ENCODE peak calls at places on chromosomes 1 and 21, in ten cellular contexts. J is Caco-2, Q is A549, H is GM12865, I is prostate gland, F is retinal pigment epithelial cell, U is fibroblast of villous mesenchyme, P is left ventricle myocardium inferior, M is AG10803, G is HL-60. D is an unnamed sample.
A peak's percentile ranks its signal among the peaks of the same experiment; 100 is the strongest.

GRCh38 chr21:33780631-33781030 is 135.0 kb downstream of the ATP5PO start:
- DNase-seq in J (no peak), Q (no peak), H (no peak), I (no peak), F (no peak), U (peak; percentile 46), P (no peak), M (peak; percentile 52), G (no peak), D (no peak)

GRCh38 chr1:59577774-59578173 is 237.0 kb upstream of the HOOK1 start:
- DNase-seq in J (no peak), Q (no peak), H (peak; percentile 56), I (no peak), F (no peak), U (no peak), P (no peak), M (no peak), G (no peak), D (no peak)

GRCh38 chr1:216910081-216910840 is 187.0 kb upstream of the ESRRG start:
- DNase-seq in J (no peak), Q (no peak), H (no peak), I (no peak), F (no peak), U (no peak), P (no peak), M (no peak), G (no peak), D (no peak)

GRCh38 chr1:25810341-25811299 is 9.1 kb upstream of the MTFR1L start:
- DNase-seq in J (peak; percentile 66), Q (peak; percentile 44), H (peak; percentile 73), I (peak; percentile 67), F (no peak), U (peak; percentile 37), P (peak; percentile 73), M (peak; percentile 43), G (peak; percentile 43), D (peak; percentile 80)

GRCh38 chr1:3315991-3316943 is 138.2 kb upstream of the ARHGEF16 start:
- DNase-seq in J (no peak), Q (no peak), H (no peak), I (no peak), F (no peak), U (no peak), P (no peak), M (no peak), G (no peak), D (no peak)

GRCh38 chr1:45275054-45275453 is 51.6 kb upstream of the HPDL start:
- DNase-seq in J (no peak), Q (no peak), H (no peak), I (no peak), F (no peak), U (no peak), P (no peak), M (no peak), G (no peak), D (no peak)

GRCh38 chr1:199545780-199546179 is 481.7 kb upstream of the NR5A2 start:
- DNase-seq in J (peak; percentile 45), Q (peak; percentile 64), H (peak; percentile 33), I (no peak), F (no peak), U (no peak), P (no peak), M (no peak), G (no peak), D (no peak)

GRCh38 chr1:6141601-6142000 is 38.5 kb downstream of the CHD5 start:
- DNase-seq in J (no peak), Q (peak; percentile 32), H (peak; percentile 43), I (no peak), F (no peak), U (no peak), P (no peak), M (no peak), G (no peak), D (no peak)

GRCh38 chr1:158019177-158019868 is 25.9 kb downstream of the KIRREL1 start:
- DNase-seq in J (peak; percentile 73), Q (peak; percentile 87), H (no peak), I (peak; percentile 40), F (peak; percentile 84), U (peak; percentile 92), P (no peak), M (peak; percentile 95), G (no peak), D (no peak)

GRCh38 chr1:158021721-158022120 is 28.3 kb downstream of the KIRREL1 start:
- DNase-seq in J (no peak), Q (no peak), H (no peak), I (no peak), F (no peak), U (no peak), P (no peak), M (no peak), G (no peak), D (no peak)

GRCh38 chr1:158022554-158023278 is 29.3 kb downstream of the KIRREL1 start:
- DNase-seq in J (no peak), Q (no peak), H (no peak), I (peak; percentile 16), F (no peak), U (peak; percentile 60), P (no peak), M (peak; percentile 49), G (no peak), D (no peak)

GRCh38 chr1:158017800-158018595 is 24.6 kb downstream of the KIRREL1 start:
- DNase-seq in J (no peak), Q (no peak), H (no peak), I (no peak), F (no peak), U (no peak), P (no peak), M (peak; percentile 37), G (no peak), D (no peak)

DNA sequence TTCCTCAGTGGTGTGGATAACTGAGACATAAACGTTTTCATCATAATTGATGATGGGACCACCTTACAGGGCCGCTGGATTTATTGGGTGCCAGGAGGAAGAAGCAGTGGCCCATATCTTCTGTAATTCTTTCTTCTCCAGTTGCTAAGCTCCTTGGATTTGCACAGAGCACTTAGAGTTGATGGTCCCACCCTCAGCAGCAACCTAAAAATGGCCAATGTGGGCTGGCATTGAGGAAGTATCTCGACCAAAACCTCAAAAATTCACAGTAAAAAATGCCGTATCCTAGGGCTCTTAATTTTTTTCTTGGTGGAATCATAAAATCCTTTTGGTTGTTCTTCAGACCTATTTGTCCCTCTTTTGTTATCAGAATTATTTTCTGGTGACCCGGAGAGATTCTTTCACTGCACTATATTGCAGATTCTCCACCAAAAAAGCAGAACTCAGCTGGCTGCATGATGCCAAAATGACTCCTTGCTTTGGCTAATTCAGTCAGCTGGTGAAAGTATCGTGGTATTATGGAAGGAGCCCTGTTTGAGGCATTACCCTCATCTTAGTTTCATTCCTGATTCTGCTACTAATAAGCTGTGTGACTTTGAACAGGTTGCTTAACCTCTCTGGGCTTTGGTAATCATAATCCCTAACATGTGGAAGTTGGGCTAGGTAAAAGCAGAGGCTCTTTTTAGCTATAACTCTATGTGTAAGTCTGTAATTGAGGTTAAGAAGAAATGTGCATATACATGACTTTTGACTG is 27.6 kb downstream of the KIRREL1 start:
- DNase-seq in J (no peak), Q (no peak), H (no peak), I (no peak), F (no peak), U (peak; percentile 65), P (no peak), M (peak; percentile 82), G (no peak), D (no peak)
- TF ChIP-seq CTCF in J (no peak), Q (no peak), H (no peak), I (no peak), F (no peak), U (no peak), P (no peak), M (no peak), G (no peak), D (no peak)

DNA sequence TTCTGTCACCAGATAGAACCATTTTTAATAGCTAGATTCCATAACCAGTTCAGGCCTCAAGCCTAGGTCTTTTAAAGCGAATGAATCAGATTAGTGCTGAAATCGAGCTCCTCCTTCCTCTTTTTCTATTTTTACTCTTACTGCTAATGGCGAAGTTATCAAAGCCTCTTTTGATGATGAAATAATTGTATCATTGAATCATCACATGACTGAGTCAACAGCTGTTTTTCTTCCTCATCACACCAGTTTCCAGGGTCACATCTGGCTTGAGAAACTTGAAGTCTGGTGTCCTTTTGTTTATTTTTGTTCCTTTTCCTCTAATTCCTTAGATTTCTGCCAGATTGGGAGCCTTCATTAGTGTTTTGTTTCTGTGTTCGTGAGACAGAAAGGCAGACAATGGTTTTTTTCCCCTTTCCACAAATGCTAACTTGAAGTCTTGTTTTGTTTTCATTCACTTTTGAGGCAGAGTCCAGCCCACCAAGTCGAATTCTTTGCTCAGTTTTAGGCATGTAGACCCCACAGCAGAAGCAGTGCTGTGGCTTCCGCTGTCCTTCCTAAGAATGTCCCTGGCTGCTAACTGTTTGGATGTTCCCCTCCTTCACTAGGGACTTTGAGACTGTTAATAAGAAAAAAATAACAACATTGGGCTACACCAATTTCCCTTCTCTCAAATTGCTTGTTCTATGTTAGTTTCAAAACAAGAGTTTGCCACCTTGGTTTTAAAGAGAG is 51.9 kb upstream of the FMOD start:
- DNase-seq in J (no peak), Q (no peak), H (no peak), I (no peak), F (no peak), U (peak; percentile 96), P (no peak), M (peak; percentile 94), G (peak; percentile 74), D (no peak)
- TF ChIP-seq CTCF in J (no peak), Q (no peak), H (no peak), I (no peak), F (no peak), U (no peak), P (no peak), M (no peak), G (no peak), D (no peak)

DNA sequence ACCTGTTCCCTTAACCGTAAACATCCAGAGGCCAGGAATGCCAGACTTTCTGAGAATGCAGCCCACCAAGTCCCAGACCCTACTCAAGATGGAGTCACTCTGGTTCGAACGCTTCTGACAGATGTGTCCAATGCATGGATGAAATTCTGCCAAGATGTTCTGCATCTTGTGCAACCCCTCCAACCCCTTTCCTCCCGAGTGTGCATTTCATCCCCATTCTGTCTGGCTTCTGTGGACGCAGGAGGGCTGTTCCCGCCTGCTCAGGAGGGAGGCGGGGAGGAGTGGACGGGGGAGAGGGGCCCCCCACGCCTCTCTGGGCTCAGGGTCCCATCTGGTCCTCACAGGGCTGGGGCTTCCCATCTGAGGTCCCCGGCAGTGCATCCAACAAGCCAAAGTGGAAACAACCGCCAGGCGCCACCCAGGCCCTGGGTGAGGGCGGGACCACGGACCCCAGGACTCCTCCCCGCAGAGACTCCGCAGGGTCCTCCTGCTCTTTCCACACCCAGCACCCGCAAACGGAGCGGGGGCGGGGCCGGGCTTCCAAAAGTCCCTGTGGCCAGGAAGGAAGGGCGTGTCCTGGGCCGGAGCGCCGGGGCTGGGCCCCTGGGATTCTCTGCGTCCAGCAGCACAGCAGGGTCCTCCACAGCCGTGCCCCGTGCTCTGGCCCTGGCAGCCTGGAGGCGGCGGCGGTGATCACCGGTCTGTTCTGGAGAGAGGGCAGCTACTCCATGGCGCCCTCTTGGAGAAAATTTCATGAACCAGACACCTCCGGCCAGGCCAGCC is 27.7 kb upstream of the SUMO3 start:
- DNase-seq in J (peak; percentile 55), Q (peak; percentile 60), H (peak; percentile 53), I (no peak), F (no peak), U (peak; percentile 82), P (peak; percentile 80), M (peak; percentile 45), G (peak; percentile 89), D (peak; percentile 44)
- TF ChIP-seq CTCF in J (peak; percentile 15), Q (peak; percentile 48), H (peak; percentile 32), I (no peak), F (peak; percentile 54), U (peak; percentile 49), P (peak; percentile 54), M (peak; percentile 39), G (no peak), D (peak; percentile 54)

GRCh38 chr1:150212070-150212469 is 23.8 kb downstream of the ANP32E start:
- DNase-seq in J (no peak), Q (no peak), H (no peak), I (no peak), F (no peak), U (no peak), P (no peak), M (no peak), G (no peak), D (no peak)

GRCh38 chr1:150210741-150211140 is 25.2 kb downstream of the ANP32E start:
- DNase-seq in J (no peak), Q (no peak), H (no peak), I (no peak), F (no peak), U (no peak), P (no peak), M (no peak), G (no peak), D (no peak)

GRCh38 chr1:150210086-150210485 is 25.8 kb downstream of the ANP32E start:
- DNase-seq in J (no peak), Q (no peak), H (no peak), I (no peak), F (no peak), U (no peak), P (no peak), M (no peak), G (no peak), D (no peak)

GRCh38 chr1:150213170-150214098 is 22.5 kb downstream of the ANP32E start:
- DNase-seq in J (no peak), Q (peak; percentile 98), H (peak; percentile 96), I (peak; percentile 88), F (peak; percentile 76), U (peak; percentile 92), P (peak; percentile 95), M (peak; percentile 93), G (peak; percentile 87), D (peak; percentile 72)
- TF ChIP-seq CTCF in J (no peak), Q (peak; percentile 68), H (no peak), I (peak; percentile 9), F (peak; percentile 59), U (peak; percentile 42), P (peak; percentile 39), M (peak; percentile 47), G (peak; percentile 6), D (peak; percentile 49)